ENCODE peak calls at places on chromosomes 13 and 19, in eight cellular contexts. V is ovary, W is vagina, M is right cardiac atrium, A is transverse colon, D is astrocyte, I is ascending aorta, B is thoracic aorta. H is an unnamed sample.

GRCh38 chr19:54390942-54391577 is 24.2 kb upstream of the TTYH1 start:
- DNase-seq in V (peak), W (no peak), M (no peak), A (peak), D (peak), I (no peak), B (no peak), H (no peak)

GRCh38 chr19:10797541-10798256 is 38.3 kb downstream of the TMED1 start:
- DNase-seq in V (no peak), W (no peak), M (no peak), A (no peak), D (no peak), I (no peak), B (no peak), H (no peak)

GRCh38 chr19:55305491-55305890 is 19.6 kb downstream of the TMEM150B start:
- DNase-seq in V (peak), W (no peak), M (no peak), A (no peak), D (no peak), I (no peak), B (no peak), H (no peak)

GRCh38 chr13:24668511-24668910 is 11.7 kb upstream of the ATP12A start:
- DNase-seq in V (no peak), W (no peak), M (no peak), A (no peak), D (no peak), I (no peak), B (no peak), H (no peak)

GRCh38 chr13:99867535-99868271 is 103.9 kb downstream of the ZIC5 start:
- DNase-seq in V (no peak), W (no peak), M (no peak), A (no peak), D (no peak), I (no peak), B (no peak), H (no peak)

GRCh38 chr19:40542197-40542859 is 34.3 kb upstream of the SHKBP1 start:
- DNase-seq in V (peak), W (no peak), M (peak), A (peak), D (no peak), I (peak), B (peak), H (peak)

GRCh38 chr13:52405767-52406494 is at the start of gene THSD1:
- DNase-seq in V (peak), W (no peak), M (peak), A (peak), D (peak), I (peak), B (no peak), H (peak)

GRCh38 chr13:73622375-73622774 is 511.8 kb downstream of the KLF12 start:
- DNase-seq in V (no peak), W (no peak), M (no peak), A (no peak), D (no peak), I (no peak), B (no peak), H (no peak)

DNA sequence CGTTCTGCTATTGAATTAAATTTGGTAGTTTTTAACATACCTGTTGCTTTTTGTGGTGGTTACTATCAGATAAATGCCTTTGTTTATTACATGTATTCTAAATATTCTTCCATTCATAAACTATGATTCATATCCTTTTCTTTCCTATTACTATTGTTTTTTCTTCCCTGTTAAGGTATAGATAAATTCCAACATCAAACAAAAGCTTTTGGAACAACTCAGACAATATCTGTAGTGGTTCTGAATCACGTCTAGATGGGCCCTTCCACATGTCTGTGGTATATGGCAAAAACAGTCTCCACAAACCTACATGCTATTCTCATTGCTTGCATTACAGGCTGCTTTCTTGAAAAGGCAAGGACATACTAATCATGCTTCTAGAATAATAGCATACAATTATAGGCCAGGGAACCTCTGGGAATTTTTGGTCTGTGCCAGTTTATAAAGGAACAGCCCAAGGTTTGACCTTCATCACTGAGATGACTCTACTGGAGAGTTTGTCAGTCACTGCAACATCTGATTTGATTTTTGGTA is 6.4 kb downstream of the LRCH1 start:
- DNase-seq in V (no peak), W (no peak), M (no peak), A (no peak), D (peak), I (no peak), B (no peak), H (no peak)
- H3K4me3 ChIP-seq in V (no peak), W (no peak), M (no peak), A (no peak), D (no peak), I (no peak), B (no peak), H (no peak)

DNA sequence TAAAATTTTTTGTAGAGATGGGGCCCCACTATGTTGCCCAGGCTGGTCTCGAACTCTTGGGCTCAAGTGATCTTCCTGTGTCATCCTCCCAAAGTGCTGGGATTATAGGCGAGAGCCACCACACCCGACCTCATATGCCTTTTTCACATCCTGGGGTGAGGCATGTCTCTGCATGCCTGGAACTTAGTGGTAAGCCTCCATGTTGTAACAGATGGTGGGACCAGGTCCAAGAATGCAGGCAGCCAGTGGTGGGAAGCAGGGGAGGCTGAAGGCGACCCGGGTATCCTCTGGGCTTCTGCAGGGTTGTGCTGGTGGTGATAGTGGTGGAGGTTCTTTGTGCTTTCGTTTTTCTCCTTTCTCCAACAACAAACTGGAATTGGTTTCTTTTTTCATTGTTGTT is 30.1 kb upstream of the CCDC124 start:
- DNase-seq in V (no peak), W (no peak), M (no peak), A (no peak), D (peak), I (no peak), B (no peak), H (no peak)
- H3K27ac ChIP-seq in V (no peak), W (no peak), M (no peak), A (no peak), D (no peak), I (no peak), B (no peak), H (no peak)

GRCh38 chr19:20079487-20079886 is 1.7 kb downstream of the ZNF90 start:
- DNase-seq in V (no peak), W (no peak), M (no peak), A (peak), D (no peak), I (no peak), B (no peak), H (no peak)
- H3K4me3 ChIP-seq in V (no peak), W (no peak), M (no peak), A (no peak), D (peak), I (peak), B (peak), H (no peak)

DNA sequence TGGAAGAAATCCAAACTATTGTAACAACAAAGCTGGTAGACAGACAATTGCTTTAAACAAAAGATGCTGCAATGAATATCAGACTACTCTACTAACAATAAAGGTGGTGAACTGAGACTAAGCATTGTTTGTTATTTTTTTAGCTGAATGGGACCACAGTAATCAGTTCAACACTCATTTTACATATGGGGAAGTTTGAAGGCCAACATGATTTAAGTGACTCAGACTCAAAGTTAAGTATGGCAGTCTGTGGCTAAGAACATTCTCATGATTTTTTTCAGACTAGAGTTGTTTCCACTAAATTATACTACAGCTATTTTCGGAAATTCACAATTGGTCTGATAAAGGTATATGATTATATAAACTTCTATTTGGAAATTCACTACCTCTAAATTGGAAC is 10.4 kb downstream of the EXOSC8 start:
- DNase-seq in V (no peak), W (no peak), M (no peak), A (no peak), D (no peak), I (no peak), B (no peak), H (no peak)
- H3K27ac ChIP-seq in V (no peak), W (no peak), M (no peak), A (no peak), D (no peak), I (no peak), B (no peak), H (no peak)

H was measured in upper lobe of right lung.